ENCODE peak calls at places on chromosomes 5 and 9, in five cellular contexts. E is ascending aorta; R is HS-5; I is H9; F is activated CD4-positive, alpha-beta T cell treated with anti-CD3 and anti-CD28 coated beads, Interleukin-2, amount 50 U/mL, for 1 hour. Y is an unnamed sample.

GRCh38 chr5:33848554-33848953 is 43.2 kb downstream of the ADAMTS12 start:
- DNase-seq in F (no peak), E (no peak), R (no peak), I (no peak), Y (no peak)

GRCh38 chr5:145101246-145101645 is 733.9 kb downstream of the PRELID2 start:
- DNase-seq in R (no peak), E (no peak), F (no peak), I (no peak), Y (no peak)

GRCh38 chr5:126849101-126849678 is 72.3 kb downstream of the LMNB1 start:
- DNase-seq in F (no peak), R (no peak), I (no peak), E (no peak), Y (no peak)

GRCh38 chr5:132692632-132692967 is 18.8 kb downstream of the IL4 start:
- DNase-seq in I (no peak), R (no peak), E (no peak), F (no peak), Y (no peak)

GRCh38 chr5:80238078-80238477 is 17.8 kb downstream of the SERINC5 start:
- DNase-seq in I (no peak), R (no peak), E (no peak), F (no peak), Y (no peak)

GRCh38 chr9:22342489-22343217 is 104.0 kb upstream of the DMRTA1 start:
- DNase-seq in F (no peak), I (no peak), R (peak; percentile 84), E (no peak), Y (no peak)

GRCh38 chr5:100900142-100900795 is 2.8 kb downstream of the ST8SIA4 start:
- DNase-seq in I (peak; percentile 46), R (peak; percentile 31), E (peak; percentile 14), F (peak; percentile 32), Y (no peak)

GRCh38 chr9:129221233-129221632 is 43.2 kb upstream of the IER5L start:
- DNase-seq in F (no peak), E (no peak), I (no peak), R (no peak), Y (no peak)

GRCh38 chr9:109812818-109813281 is 32.9 kb downstream of the PALM2AKAP2 start:
- DNase-seq in E (no peak), R (no peak), I (no peak), F (no peak), Y (no peak)

GRCh38 chr9:81759680-81760215 is 70.4 kb upstream of the TLE1 start:
- DNase-seq in E (peak; percentile 53), F (no peak), I (no peak), R (peak; percentile 58), Y (peak; percentile 65)

GRCh38 chr9:128125575-128126354 is 1.8 kb downstream of the PTGES2 start:
- DNase-seq in E (no peak), F (no peak), I (no peak), R (no peak), Y (no peak)

GRCh38 chr5:139742173-139742903 is 53.3 kb upstream of the PSD2 start:
- DNase-seq in F (no peak), E (no peak), R (no peak), I (no peak), Y (no peak)

GRCh38 chr9:134322781-134323241 is 3.4 kb upstream of the RXRA start:
- DNase-seq in F (no peak), E (peak; percentile 7), R (no peak), I (no peak), Y (no peak)